ENCODE peak calls at places on chromosome 5, in ten cellular contexts. E is kidney, V is A549, A is lower lobe of right lung, O is AG04450, K is upper lobe of right lung, Z is GM23338, B is breast epithelium, W is brain microvascular endothelial cell, S is foreskin keratinocyte. Q is an unnamed sample.
A peak's percentile ranks its signal among the peaks of the same experiment; 100 is the strongest.

GRCh38 chr5:53817183-53817582 is 256.7 kb downstream of the NDUFS4 start:
- DNase-seq in E (no peak), V (no peak), A (no peak), O (no peak), K (no peak), Z (no peak), B (no peak), W (no peak), S (no peak), Q (no peak)

GRCh38 chr5:35745193-35745592 is 111.5 kb upstream of the IL7R start:
- DNase-seq in E (no peak), V (no peak), A (no peak), O (no peak), K (no peak), Z (peak; percentile 15), B (no peak), W (no peak), S (no peak), Q (no peak)

GRCh38 chr5:65209341-65209740 is 272.4 kb downstream of the ADAMTS6 start:
- DNase-seq in E (no peak), V (peak; percentile 11), A (no peak), O (peak; percentile 46), K (no peak), Z (no peak), B (no peak), W (peak; percentile 78), S (peak; percentile 92), Q (peak; percentile 78)

GRCh38 chr5:73120222-73121108 is at the start of gene TMEM171:
- DNase-seq in E (peak; percentile 89), V (peak; percentile 36), A (peak; percentile 71), O (no peak), K (peak; percentile 82), Z (peak; percentile 85), B (no peak), W (peak; percentile 20), S (no peak), Q (peak; percentile 79)

GRCh38 chr5:75362474-75362975 is 25.5 kb downstream of the HMGCR start:
- DNase-seq in E (no peak), V (no peak), A (no peak), O (no peak), K (no peak), Z (no peak), B (no peak), W (no peak), S (no peak), Q (no peak)

GRCh38 chr5:116733995-116734716 is 159.5 kb upstream of the SEMA6A start:
- DNase-seq in E (no peak), V (no peak), A (no peak), O (no peak), K (no peak), Z (peak; percentile 44), B (no peak), W (no peak), S (no peak), Q (no peak)

GRCh38 chr5:133786432-133786831 is 174.1 kb upstream of the FSTL4 start:
- DNase-seq in E (no peak), V (no peak), A (no peak), O (no peak), K (no peak), Z (no peak), B (no peak), W (no peak), S (no peak), Q (no peak)

GRCh38 chr5:5055708-5056107 is 84.4 kb upstream of the ADAMTS16 start:
- DNase-seq in E (no peak), V (no peak), A (no peak), O (no peak), K (no peak), Z (no peak), B (no peak), W (no peak), S (no peak), Q (no peak)

GRCh38 chr5:180291234-180291940 is 496 bp downstream of the MAPK9 start:
- DNase-seq in E (peak; percentile 80), V (no peak), A (no peak), O (no peak), K (peak; percentile 73), Z (peak; percentile 51), B (no peak), W (no peak), S (no peak), Q (peak; percentile 27)

GRCh38 chr5:133750356-133750755 is 138.0 kb upstream of the FSTL4 start:
- DNase-seq in E (no peak), V (no peak), A (no peak), O (no peak), K (no peak), Z (no peak), B (no peak), W (no peak), S (no peak), Q (no peak)

GRCh38 chr5:55333017-55333416 is 25.2 kb downstream of the MTREX start:
- DNase-seq in E (no peak), V (no peak), A (no peak), O (no peak), K (no peak), Z (no peak), B (no peak), W (no peak), S (no peak), Q (no peak)

GRCh38 chr5:7679663-7680062 is 171.3 kb downstream of the CFAP90 start:
- DNase-seq in E (no peak), V (no peak), A (no peak), O (no peak), K (no peak), Z (no peak), B (no peak), W (no peak), S (no peak), Q (no peak)

GRCh38 chr5:181255836-181256578 is 4.9 kb downstream of the TRIM52 start:
- DNase-seq in E (no peak), V (no peak), A (no peak), O (no peak), K (no peak), Z (no peak), B (no peak), W (no peak), S (no peak), Q (no peak)

GRCh38 chr5:54455413-54456157 is at the start of gene HSPB3:
- DNase-seq in E (no peak), V (no peak), A (no peak), O (no peak), K (no peak), Z (no peak), B (no peak), W (no peak), S (peak; percentile 82), Q (peak; percentile 74)

GRCh38 chr5:52658266-52658665 is 129.4 kb upstream of the ITGA1 start:
- DNase-seq in E (no peak), V (no peak), A (no peak), O (no peak), K (no peak), Z (no peak), B (no peak), W (no peak), S (no peak), Q (no peak)

GRCh38 chr5:59607126-59607807 is 286.3 kb downstream of the PDE4D start:
- DNase-seq in E (no peak), V (no peak), A (no peak), O (no peak), K (no peak), Z (peak; percentile 16), B (no peak), W (no peak), S (no peak), Q (no peak)

GRCh38 chr5:132759114-132760042 is 12.2 kb downstream of the CCNI2 start:
- DNase-seq in E (no peak), V (no peak), A (no peak), O (no peak), K (no peak), Z (no peak), B (no peak), W (no peak), S (no peak), Q (no peak)

GRCh38 chr5:124022966-124023365 is 511.0 kb downstream of the CSNK1G3 start:
- DNase-seq in E (no peak), V (no peak), A (no peak), O (no peak), K (no peak), Z (no peak), B (no peak), W (no peak), S (no peak), Q (no peak)
- H3K27ac ChIP-seq in E (no peak overlapping the region), V (no peak overlapping the region), A (no peak overlapping the region), O (no peak overlapping the region), K (no peak overlapping the region), Z (no peak overlapping the region), B (no peak overlapping the region), W (no peak overlapping the region), S (no peak overlapping the region), Q (no peak overlapping the region)

GRCh38 chr5:79771387-79771786 is 81.8 kb downstream of the CMYA5 start:
- DNase-seq in E (peak; percentile 11), V (no peak), A (no peak), O (no peak), K (no peak), Z (no peak), B (no peak), W (peak; percentile 9), S (no peak), Q (no peak)

GRCh38 chr5:79774855-79775237 is 85.2 kb downstream of the CMYA5 start:
- DNase-seq in E (no peak), V (no peak), A (no peak), O (no peak), K (no peak), Z (no peak), B (no peak), W (no peak), S (no peak), Q (no peak)

GRCh38 chr5:79772651-79773050 is 83.0 kb downstream of the CMYA5 start:
- DNase-seq in E (no peak), V (no peak), A (no peak), O (no peak), K (no peak), Z (no peak), B (no peak), W (no peak), S (no peak), Q (no peak)

GRCh38 chr5:79773612-79774011 is 84.0 kb downstream of the CMYA5 start:
- DNase-seq in E (no peak), V (no peak), A (no peak), O (no peak), K (no peak), Z (no peak), B (no peak), W (no peak), S (no peak), Q (no peak)

GRCh38 chr5:79774171-79774854 is 84.7 kb downstream of the CMYA5 start:
- DNase-seq in E (peak; percentile 37), V (peak; percentile 31), A (no peak), O (no peak), K (no peak), Z (peak; percentile 95), B (peak; percentile 57), W (no peak), S (no peak), Q (peak; percentile 40)
- TF ChIP-seq CTCF in E (peak; percentile 28), V (peak; percentile 18), A (no peak), O (peak; percentile 34), K (peak; percentile 19), Z (peak; percentile 84), B (peak; percentile 45), W (peak; percentile 60), S (peak; percentile 59), Q (no peak)

GRCh38 chr5:139565411-139566305 is 4.5 kb downstream of the UBE2D2 start:
- DNase-seq in E (no peak), V (no peak), A (no peak), O (no peak), K (peak; percentile 9), Z (no peak), B (no peak), W (no peak), S (no peak), Q (no peak)
- H3K27ac ChIP-seq in E (no peak overlapping the region), V (no peak overlapping the region), A (peak overlapping the region; percentile 2), O (no peak overlapping the region), K (peak overlapping the region; percentile 9), Z (peak overlapping the region; percentile 68), B (peak overlapping the region; percentile 33), W (peak overlapping the region; percentile 8), S (no peak overlapping the region), Q (no peak overlapping the region)

GRCh38 chr5:126492939-126493338 is 69.7 kb downstream of the GRAMD2B start:
- DNase-seq in E (no peak), V (peak; percentile 27), A (no peak), O (no peak), K (no peak), Z (peak; percentile 47), B (no peak), W (no peak), S (no peak), Q (no peak)
- TF ChIP-seq CTCF in E (peak; percentile 52), V (peak; percentile 22), A (no peak), O (peak; percentile 38), K (no peak), Z (peak; percentile 75), B (no peak), W (peak; percentile 66), S (peak; percentile 57), Q (no peak)

Q was measured in RWPE1.